ENCODE peak calls at places on chromosomes 5 and 9, in ten cellular contexts. Y is stimulated activated CD4-positive, alpha-beta T cell treated with anti-CD3 and anti-CD28 coated beads, Interleukin-12 subunit alpha, Interleukin-12 subunit beta, amount 100 ng/mL, for 48 hours; B is Daoy; F is GM23248; O is PC-3; X is effector memory CD8-positive, alpha-beta T cell; W is stimulated activated CD8-positive, alpha-beta memory T cell treated with anti-CD3 and anti-CD28 coated beads, Interleukin-4, amount 100 ng/mL, for 4 hours; V is Caki2; P is fibroblast of the aortic adventitia; L is WERI-Rb-1. C is an unnamed sample.

GRCh38 chr5:77518304-77518703 is 26.2 kb upstream of the WDR41 start:
- DNase-seq in Y (no peak), B (peak; percentile 4), F (peak; percentile 16), O (peak; percentile 37), X (no peak), W (no peak), V (no peak), P (peak; percentile 17), L (no peak), C (no peak)

GRCh38 chr5:179866241-179867078 is 7.8 kb upstream of the MRNIP start:
- DNase-seq in Y (no peak), B (no peak), F (no peak), O (no peak), X (no peak), W (no peak), V (no peak), P (no peak), L (no peak), C (no peak)

GRCh38 chr5:6633469-6634326 is 458 bp downstream of the SRD5A1 start:
- DNase-seq in Y (no peak), B (peak; percentile 58), F (peak; percentile 80), O (peak; percentile 50), X (no peak), W (no peak), V (no peak), P (peak; percentile 20), L (peak; percentile 52), C (peak; percentile 4)

GRCh38 chr9:7858166-7858565 is 58.6 kb upstream of the DMAC1 start:
- DNase-seq in Y (no peak), B (no peak), F (no peak), O (no peak), X (no peak), W (no peak), V (no peak), P (no peak), L (no peak), C (no peak)

GRCh38 chr5:98651715-98652114 is 121.7 kb upstream of the RGMB start:
- DNase-seq in Y (no peak), B (peak; percentile 7), F (peak; percentile 7), O (peak; percentile 29), X (no peak), W (no peak), V (no peak), P (no peak), L (no peak), C (no peak)

GRCh38 chr5:43007911-43008368 is 32.2 kb downstream of the ANXA2R start:
- DNase-seq in Y (peak; percentile 74), B (peak; percentile 88), F (peak; percentile 91), O (peak; percentile 81), X (peak; percentile 83), W (no peak), V (peak; percentile 88), P (peak; percentile 81), L (no peak), C (peak; percentile 80)

GRCh38 chr5:37391591-37391990 is 12.5 kb downstream of the WDR70 start:
- DNase-seq in Y (no peak), B (no peak), F (no peak), O (no peak), X (no peak), W (no peak), V (no peak), P (no peak), L (no peak), C (no peak)

GRCh38 chr5:179802950-179803562 is 3.6 kb downstream of the MGAT4B start:
- DNase-seq in Y (no peak), B (no peak), F (no peak), O (no peak), X (no peak), W (no peak), V (no peak), P (no peak), L (no peak), C (no peak)

GRCh38 chr5:150492621-150493020 is 15.3 kb upstream of the NDST1 start:
- DNase-seq in Y (no peak), B (peak; percentile 67), F (peak; percentile 94), O (peak; percentile 73), X (no peak), W (no peak), V (peak; percentile 81), P (peak; percentile 55), L (peak; percentile 48), C (no peak)

GRCh38 chr9:132094314-132094791 is 14.7 kb upstream of the MED27 start:
- DNase-seq in Y (no peak), B (peak; percentile 51), F (peak; percentile 65), O (peak; percentile 79), X (no peak), W (no peak), V (peak; percentile 10), P (peak; percentile 95), L (no peak), C (no peak)

GRCh38 chr5:137758121-137758520 is 4.0 kb upstream of the HNRNPA0 start:
- DNase-seq in Y (no peak), B (no peak), F (no peak), O (no peak), X (no peak), W (no peak), V (no peak), P (no peak), L (no peak), C (no peak)

GRCh38 chr5:99037668-99038067 is 108.9 kb upstream of the CHD1 start:
- DNase-seq in Y (peak; percentile 7), B (peak; percentile 65), F (no peak), O (peak; percentile 72), X (peak; percentile 67), W (peak; percentile 9), V (no peak), P (no peak), L (no peak), C (no peak)

GRCh38 chr5:134420326-134420725 is 8.6 kb upstream of the CDKN2AIPNL start:
- DNase-seq in Y (no peak), B (no peak), F (peak; percentile 49), O (no peak), X (no peak), W (no peak), V (peak; percentile 65), P (peak; percentile 22), L (no peak), C (no peak)

GRCh38 chr5:145824040-145824439 is 11.1 kb downstream of the PRELID2 start:
- DNase-seq in Y (no peak), B (no peak), F (no peak), O (no peak), X (no peak), W (no peak), V (no peak), P (peak; percentile 36), L (no peak), C (no peak)